ENCODE peak calls at places on chromosomes 7 and 10, in ten cellular contexts. One of them, this sample, is unnamed.

GRCh38 chr10:6602021-6602699 is 22.1 kb upstream of the PRKCQ start:
- DNase-seq in mesendoderm: no peak
- DNase-seq in A673: no peak
- DNase-seq in left ventricle myocardium inferior: no peak
- DNase-seq in neuronal stem cell: no peak
- DNase-seq in thoracic aorta: no peak
- DNase-seq in heart left ventricle: no peak
- DNase-seq in GM23338: no peak
- DNase-seq in hepatocyte: no peak
- DNase-seq in effector memory CD4-positive, alpha-beta T cell: no peak
- DNase-seq in this sample: no peak

GRCh38 chr7:6576024-6576866 is 1.0 kb upstream of the ZDHHC4 start:
- DNase-seq in mesendoderm: peak; percentile 37
- DNase-seq in A673: no peak
- DNase-seq in left ventricle myocardium inferior: no peak
- DNase-seq in neuronal stem cell: no peak
- DNase-seq in thoracic aorta: no peak
- DNase-seq in heart left ventricle: peak; percentile 48
- DNase-seq in GM23338: peak; percentile 34
- DNase-seq in hepatocyte: no peak
- DNase-seq in effector memory CD4-positive, alpha-beta T cell: no peak
- DNase-seq in this sample: peak; percentile 60

GRCh38 chr10:100878291-100878910 is 34.4 kb upstream of the SLF2 start:
- DNase-seq in mesendoderm: peak; percentile 86
- DNase-seq in A673: peak; percentile 84
- DNase-seq in left ventricle myocardium inferior: peak; percentile 36
- DNase-seq in neuronal stem cell: peak; percentile 75
- DNase-seq in thoracic aorta: no peak
- DNase-seq in heart left ventricle: no peak
- DNase-seq in GM23338: peak; percentile 89
- DNase-seq in hepatocyte: peak; percentile 84
- DNase-seq in effector memory CD4-positive, alpha-beta T cell: no peak
- DNase-seq in this sample: peak; percentile 88

GRCh38 chr7:118793552-118793951 is 569.0 kb downstream of the ANKRD7 start:
- DNase-seq in mesendoderm: no peak
- DNase-seq in A673: no peak
- DNase-seq in left ventricle myocardium inferior: no peak
- DNase-seq in neuronal stem cell: no peak
- DNase-seq in thoracic aorta: no peak
- DNase-seq in heart left ventricle: no peak
- DNase-seq in GM23338: no peak
- DNase-seq in hepatocyte: no peak
- DNase-seq in effector memory CD4-positive, alpha-beta T cell: no peak
- DNase-seq in this sample: no peak

GRCh38 chr10:34710391-34710751 is 104.7 kb downstream of the PARD3 start:
- DNase-seq in mesendoderm: no peak
- DNase-seq in A673: peak; percentile 30
- DNase-seq in left ventricle myocardium inferior: no peak
- DNase-seq in neuronal stem cell: no peak
- DNase-seq in thoracic aorta: no peak
- DNase-seq in heart left ventricle: no peak
- DNase-seq in GM23338: no peak
- DNase-seq in hepatocyte: no peak
- DNase-seq in effector memory CD4-positive, alpha-beta T cell: no peak
- DNase-seq in this sample: no peak

GRCh38 chr10:92173996-92174395 is 116.9 kb downstream of the CPEB3 start:
- DNase-seq in mesendoderm: no peak
- DNase-seq in A673: no peak
- DNase-seq in left ventricle myocardium inferior: no peak
- DNase-seq in neuronal stem cell: peak; percentile 2
- DNase-seq in thoracic aorta: no peak
- DNase-seq in heart left ventricle: no peak
- DNase-seq in GM23338: peak; percentile 11
- DNase-seq in hepatocyte: no peak
- DNase-seq in effector memory CD4-positive, alpha-beta T cell: no peak
- DNase-seq in this sample: peak; percentile 6

GRCh38 chr10:6382081-6382480 is 179.3 kb downstream of the PFKFB3 start:
- DNase-seq in mesendoderm: no peak
- DNase-seq in A673: peak; percentile 77
- DNase-seq in left ventricle myocardium inferior: no peak
- DNase-seq in neuronal stem cell: no peak
- DNase-seq in thoracic aorta: no peak
- DNase-seq in heart left ventricle: no peak
- DNase-seq in GM23338: no peak
- DNase-seq in hepatocyte: no peak
- DNase-seq in effector memory CD4-positive, alpha-beta T cell: no peak
- DNase-seq in this sample: no peak

GRCh38 chr7:118232837-118233236 is 8.3 kb downstream of the ANKRD7 start:
- DNase-seq in mesendoderm: no peak
- DNase-seq in A673: peak; percentile 26
- DNase-seq in left ventricle myocardium inferior: no peak
- DNase-seq in neuronal stem cell: no peak
- DNase-seq in thoracic aorta: no peak
- DNase-seq in heart left ventricle: no peak
- DNase-seq in GM23338: no peak
- DNase-seq in hepatocyte: no peak
- DNase-seq in effector memory CD4-positive, alpha-beta T cell: no peak
- DNase-seq in this sample: no peak

GRCh38 chr10:124243702-124244121 is 150.3 kb upstream of the CHST15 start:
- DNase-seq in mesendoderm: peak; percentile 29
- DNase-seq in A673: no peak
- DNase-seq in left ventricle myocardium inferior: no peak
- DNase-seq in neuronal stem cell: no peak
- DNase-seq in thoracic aorta: no peak
- DNase-seq in heart left ventricle: no peak
- DNase-seq in GM23338: no peak
- DNase-seq in hepatocyte: no peak
- DNase-seq in effector memory CD4-positive, alpha-beta T cell: no peak
- DNase-seq in this sample: no peak

GRCh38 chr7:16193631-16194030 is 227.7 kb downstream of the CRPPA start:
- DNase-seq in mesendoderm: peak; percentile 53
- DNase-seq in A673: no peak
- DNase-seq in left ventricle myocardium inferior: no peak
- DNase-seq in neuronal stem cell: peak; percentile 15
- DNase-seq in thoracic aorta: no peak
- DNase-seq in heart left ventricle: no peak
- DNase-seq in GM23338: peak; percentile 19
- DNase-seq in hepatocyte: no peak
- DNase-seq in effector memory CD4-positive, alpha-beta T cell: no peak
- DNase-seq in this sample: no peak

GRCh38 chr7:44136731-44137130 is 4.4 kb downstream of the MYL7 start:
- DNase-seq in mesendoderm: no peak
- DNase-seq in A673: no peak
- DNase-seq in left ventricle myocardium inferior: no peak
- DNase-seq in neuronal stem cell: no peak
- DNase-seq in thoracic aorta: no peak
- DNase-seq in heart left ventricle: no peak
- DNase-seq in GM23338: no peak
- DNase-seq in hepatocyte: no peak
- DNase-seq in effector memory CD4-positive, alpha-beta T cell: no peak
- DNase-seq in this sample: no peak

GRCh38 chr10:110802090-110802489 is 69.6 kb upstream of the PDCD4 start:
- DNase-seq in mesendoderm: no peak
- DNase-seq in A673: peak; percentile 13
- DNase-seq in left ventricle myocardium inferior: no peak
- DNase-seq in neuronal stem cell: no peak
- DNase-seq in thoracic aorta: no peak
- DNase-seq in heart left ventricle: no peak
- DNase-seq in GM23338: no peak
- DNase-seq in hepatocyte: peak; percentile 60
- DNase-seq in effector memory CD4-positive, alpha-beta T cell: no peak
- DNase-seq in this sample: no peak

GRCh38 chr10:77428776-77429395 is 208.7 kb downstream of the KCNMA1 start:
- DNase-seq in mesendoderm: peak; percentile 72
- DNase-seq in A673: peak; percentile 28
- DNase-seq in left ventricle myocardium inferior: no peak
- DNase-seq in neuronal stem cell: no peak
- DNase-seq in thoracic aorta: no peak
- DNase-seq in heart left ventricle: no peak
- DNase-seq in GM23338: peak; percentile 79
- DNase-seq in hepatocyte: peak; percentile 74
- DNase-seq in effector memory CD4-positive, alpha-beta T cell: no peak
- DNase-seq in this sample: peak; percentile 57

GRCh38 chr10:28677889-28678686 is 767 bp downstream of the BAMBI start:
- DNase-seq in mesendoderm: peak; percentile 48
- DNase-seq in A673: peak; percentile 48
- DNase-seq in left ventricle myocardium inferior: peak; percentile 31
- DNase-seq in neuronal stem cell: no peak
- DNase-seq in thoracic aorta: no peak
- DNase-seq in heart left ventricle: peak; percentile 70
- DNase-seq in GM23338: peak; percentile 47
- DNase-seq in hepatocyte: peak; percentile 49
- DNase-seq in effector memory CD4-positive, alpha-beta T cell: no peak
- DNase-seq in this sample: peak; percentile 62

GRCh38 chr7:85821926-85822325 is 635.1 kb upstream of the SEMA3D start:
- DNase-seq in mesendoderm: no peak
- DNase-seq in A673: no peak
- DNase-seq in left ventricle myocardium inferior: no peak
- DNase-seq in neuronal stem cell: no peak
- DNase-seq in thoracic aorta: no peak
- DNase-seq in heart left ventricle: no peak
- DNase-seq in GM23338: no peak
- DNase-seq in hepatocyte: no peak
- DNase-seq in effector memory CD4-positive, alpha-beta T cell: no peak
- DNase-seq in this sample: no peak

GRCh38 chr10:77926566-77927342 is at the start of gene DLG5:
- DNase-seq in mesendoderm: peak; percentile 45
- DNase-seq in A673: peak; percentile 39
- DNase-seq in left ventricle myocardium inferior: peak; percentile 73
- DNase-seq in neuronal stem cell: peak; percentile 55
- DNase-seq in thoracic aorta: no peak
- DNase-seq in heart left ventricle: peak; percentile 85
- DNase-seq in GM23338: peak; percentile 65
- DNase-seq in hepatocyte: peak; percentile 80
- DNase-seq in effector memory CD4-positive, alpha-beta T cell: no peak
- DNase-seq in this sample: peak; percentile 90

GRCh38 chr7:148442933-148443332 is 147.6 kb upstream of the C7orf33 start:
- DNase-seq in mesendoderm: no peak
- DNase-seq in A673: no peak
- DNase-seq in left ventricle myocardium inferior: no peak
- DNase-seq in neuronal stem cell: no peak
- DNase-seq in thoracic aorta: no peak
- DNase-seq in heart left ventricle: no peak
- DNase-seq in GM23338: no peak
- DNase-seq in hepatocyte: no peak
- DNase-seq in effector memory CD4-positive, alpha-beta T cell: no peak
- DNase-seq in this sample: no peak

GRCh38 chr7:116674508-116675173 is 2.6 kb downstream of the MET start:
- DNase-seq in mesendoderm: peak; percentile 57
- DNase-seq in A673: no peak
- DNase-seq in left ventricle myocardium inferior: no peak
- DNase-seq in neuronal stem cell: no peak
- DNase-seq in thoracic aorta: no peak
- DNase-seq in heart left ventricle: no peak
- DNase-seq in GM23338: peak; percentile 33
- DNase-seq in hepatocyte: no peak
- DNase-seq in effector memory CD4-positive, alpha-beta T cell: no peak
- DNase-seq in this sample: peak; percentile 39
- H3K27me3 ChIP-seq in mesendoderm: peaks cover 7% of the 10 kb centered on the region
- H3K27me3 ChIP-seq in A673: no peaks in the 10 kb centered on the region
- H3K27me3 ChIP-seq in left ventricle myocardium inferior: peaks cover 7% of the 10 kb centered on the region
- H3K27me3 ChIP-seq in neuronal stem cell: peaks cover 95% of the 10 kb centered on the region
- H3K27me3 ChIP-seq in thoracic aorta: no peaks in the 10 kb centered on the region
- H3K27me3 ChIP-seq in heart left ventricle: no peaks in the 10 kb centered on the region
- H3K27me3 ChIP-seq in GM23338: peaks cover 30% of the 10 kb centered on the region
- H3K27me3 ChIP-seq in hepatocyte: no peaks in the 10 kb centered on the region
- H3K27me3 ChIP-seq in effector memory CD4-positive, alpha-beta T cell: peaks cover 10% of the 10 kb centered on the region
- H3K27me3 ChIP-seq in this sample: peaks cover 13% of the 10 kb centered on the region

DNA sequence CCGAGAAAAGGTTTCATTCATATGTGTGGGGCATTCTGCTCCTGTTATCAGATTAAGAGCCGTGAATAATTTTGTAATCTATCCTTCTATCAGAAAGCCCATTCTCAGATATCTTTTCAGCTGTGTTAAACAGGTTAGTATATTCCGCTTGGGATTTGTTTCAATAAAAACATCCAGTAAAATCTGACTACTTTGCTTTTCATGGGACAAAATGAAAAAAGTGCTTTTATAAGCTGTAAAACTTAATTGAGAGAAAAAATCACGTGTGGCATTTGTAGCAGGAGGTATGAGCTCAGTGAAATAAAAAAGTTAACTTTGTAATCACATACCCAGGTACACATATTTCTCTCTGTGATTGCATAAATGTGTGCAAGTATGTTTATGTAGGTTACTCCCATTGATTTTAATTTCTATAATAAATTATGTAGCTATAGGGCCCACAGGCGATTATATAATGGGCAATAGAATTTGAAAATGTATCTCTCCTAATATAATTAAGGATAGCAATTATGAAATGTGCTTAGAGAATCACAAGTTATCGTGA is 3.9 kb downstream of the MET start:
- DNase-seq in mesendoderm: no peak
- DNase-seq in A673: no peak
- DNase-seq in left ventricle myocardium inferior: no peak
- DNase-seq in neuronal stem cell: no peak
- DNase-seq in thoracic aorta: no peak
- DNase-seq in heart left ventricle: no peak
- DNase-seq in GM23338: no peak
- DNase-seq in hepatocyte: no peak
- DNase-seq in effector memory CD4-positive, alpha-beta T cell: no peak
- DNase-seq in this sample: no peak
- H3K27me3 ChIP-seq in mesendoderm: peaks cover 7% of the 10 kb centered on the region
- H3K27me3 ChIP-seq in A673: no peaks in the 10 kb centered on the region
- H3K27me3 ChIP-seq in left ventricle myocardium inferior: peaks cover 7% of the 10 kb centered on the region
- H3K27me3 ChIP-seq in neuronal stem cell: peaks cover 82% of the 10 kb centered on the region
- H3K27me3 ChIP-seq in thoracic aorta: no peaks in the 10 kb centered on the region
- H3K27me3 ChIP-seq in heart left ventricle: no peaks in the 10 kb centered on the region
- H3K27me3 ChIP-seq in GM23338: peaks cover 25% of the 10 kb centered on the region
- H3K27me3 ChIP-seq in hepatocyte: no peaks in the 10 kb centered on the region
- H3K27me3 ChIP-seq in effector memory CD4-positive, alpha-beta T cell: peaks cover 7% of the 10 kb centered on the region
- H3K27me3 ChIP-seq in this sample: peaks cover 13% of the 10 kb centered on the region

GRCh38 chr10:114768394-114768786 is 53.2 kb upstream of the FHIP2A start:
- DNase-seq in mesendoderm: peak; percentile 37
- DNase-seq in A673: no peak
- DNase-seq in left ventricle myocardium inferior: no peak
- DNase-seq in neuronal stem cell: no peak
- DNase-seq in thoracic aorta: no peak
- DNase-seq in heart left ventricle: no peak
- DNase-seq in GM23338: peak; percentile 53
- DNase-seq in hepatocyte: no peak
- DNase-seq in effector memory CD4-positive, alpha-beta T cell: no peak
- DNase-seq in this sample: no peak
- H3K27me3 ChIP-seq in mesendoderm: no peaks in the 10 kb centered on the region
- H3K27me3 ChIP-seq in A673: peaks cover 57% of the 10 kb centered on the region
- H3K27me3 ChIP-seq in left ventricle myocardium inferior: no peaks in the 10 kb centered on the region
- H3K27me3 ChIP-seq in neuronal stem cell: peaks cover 65% of the 10 kb centered on the region
- H3K27me3 ChIP-seq in thoracic aorta: no peaks in the 10 kb centered on the region
- H3K27me3 ChIP-seq in heart left ventricle: no peaks in the 10 kb centered on the region
- H3K27me3 ChIP-seq in GM23338: peaks cover 35% of the 10 kb centered on the region
- H3K27me3 ChIP-seq in hepatocyte: no peaks in the 10 kb centered on the region
- H3K27me3 ChIP-seq in effector memory CD4-positive, alpha-beta T cell: peaks cover 4% of the 10 kb centered on the region
- H3K27me3 ChIP-seq in this sample: peaks cover 16% of the 10 kb centered on the region

DNA sequence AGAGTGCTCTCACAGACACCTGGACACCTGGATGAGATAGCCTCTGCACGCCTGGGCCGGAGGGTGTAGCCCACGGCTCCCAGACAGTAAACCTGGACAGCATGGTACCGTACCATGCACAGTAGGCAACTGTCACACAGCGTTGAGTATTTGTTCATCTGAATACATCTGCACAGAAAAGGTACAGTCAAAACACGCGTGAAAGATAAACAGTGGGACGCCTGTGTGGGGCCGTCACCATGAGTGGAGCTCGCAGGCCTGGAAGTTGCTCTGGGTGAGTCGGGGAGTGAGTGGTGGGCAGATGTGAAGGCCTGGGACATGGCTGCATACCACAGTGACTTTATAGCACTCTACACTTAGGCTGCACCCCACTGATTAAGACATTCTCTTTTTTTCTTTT is 280.0 kb upstream of the SHH start:
- DNase-seq in mesendoderm: no peak
- DNase-seq in A673: no peak
- DNase-seq in left ventricle myocardium inferior: no peak
- DNase-seq in neuronal stem cell: no peak
- DNase-seq in thoracic aorta: no peak
- DNase-seq in heart left ventricle: no peak
- DNase-seq in GM23338: no peak
- DNase-seq in hepatocyte: no peak
- DNase-seq in effector memory CD4-positive, alpha-beta T cell: no peak
- DNase-seq in this sample: no peak
- H3K27me3 ChIP-seq in mesendoderm: no peaks in the 10 kb centered on the region
- H3K27me3 ChIP-seq in A673: peaks cover 28% of the 10 kb centered on the region
- H3K27me3 ChIP-seq in left ventricle myocardium inferior: peaks cover 89% of the 10 kb centered on the region
- H3K27me3 ChIP-seq in neuronal stem cell: peaks cover 3% of the 10 kb centered on the region
- H3K27me3 ChIP-seq in thoracic aorta: no peaks in the 10 kb centered on the region
- H3K27me3 ChIP-seq in heart left ventricle: peaks cover 25% of the 10 kb centered on the region
- H3K27me3 ChIP-seq in GM23338: no peaks in the 10 kb centered on the region
- H3K27me3 ChIP-seq in hepatocyte: no peaks in the 10 kb centered on the region
- H3K27me3 ChIP-seq in effector memory CD4-positive, alpha-beta T cell: peaks cover 4% of the 10 kb centered on the region
- H3K27me3 ChIP-seq in this sample: no peaks in the 10 kb centered on the region

This sample was measured in H7.